ENCODE peak calls at places on chromosomes 7 and 10, in four cellular contexts. R, S, U and B are unnamed samples.
A peak's percentile ranks its signal among the peaks of the same experiment; 100 is the strongest.

GRCh38 chr10:42112331-42113157 is 525.8 kb downstream of the ZNF33B start:
- DNase-seq in R (no peak), S (no peak), U (no peak), B (peak; percentile 48)

GRCh38 chr10:100713049-100713858 is 32.1 kb upstream of the PAX2 start:
- DNase-seq in R (no peak), S (no peak), U (peak; percentile 39), B (no peak)

GRCh38 chr10:97381626-97382025 is 19.5 kb downstream of the RRP12 start:
- DNase-seq in R (no peak), S (no peak), U (no peak), B (no peak)

GRCh38 chr7:18119985-18120384 is 92.3 kb upstream of the PRPS1L1 start:
- DNase-seq in R (no peak), S (no peak), U (no peak), B (no peak)

GRCh38 chr7:102322202-102322715 is 34.0 kb downstream of the SPDYE6 start:
- DNase-seq in R (no peak), S (no peak), U (no peak), B (no peak)

GRCh38 chr7:134140889-134141867 is 14.0 kb downstream of the LRGUK start:
- DNase-seq in R (peak; percentile 91), S (peak; percentile 49), U (peak; percentile 88), B (peak; percentile 83)

GRCh38 chr10:59104186-59104585 is 72.3 kb upstream of the PHYHIPL start:
- DNase-seq in R (no peak), S (no peak), U (no peak), B (no peak)

GRCh38 chr10:8456386-8456785 is 401.9 kb downstream of the GATA3 start:
- DNase-seq in R (no peak), S (no peak), U (no peak), B (no peak)

GRCh38 chr10:102117391-102118159 is 2.6 kb downstream of the LDB1 start:
- DNase-seq in R (peak; percentile 93), S (peak; percentile 47), U (peak; percentile 76), B (peak; percentile 93)

GRCh38 chr10:124524991-124525653 is 63.5 kb downstream of the LHPP start:
- DNase-seq in R (peak; percentile 74), S (no peak), U (no peak), B (peak; percentile 72)

GRCh38 chr10:117594722-117595121 is 52.2 kb downstream of the EMX2 start:
- DNase-seq in R (no peak), S (no peak), U (no peak), B (no peak)

GRCh38 chr10:56346845-56347415 is 14.1 kb downstream of the ZWINT start:
- DNase-seq in R (no peak), S (no peak), U (no peak), B (no peak)

GRCh38 chr7:50217961-50218360 is 86.6 kb upstream of the IKZF1 start:
- DNase-seq in R (no peak), S (no peak), U (no peak), B (no peak)

GRCh38 chr7:353746-354325 is 63.9 kb downstream of the FOXL3 start:
- DNase-seq in R (no peak), S (no peak), U (no peak), B (no peak)

GRCh38 chr10:12579954-12580858 is 230.9 kb downstream of the CAMK1D start:
- DNase-seq in R (no peak), S (no peak), U (peak; percentile 40), B (no peak)

GRCh38 chr7:5597772-5598171 is 174.1 kb upstream of the TNRC18 start:
- DNase-seq in R (no peak), S (no peak), U (peak; percentile 51), B (no peak)

GRCh38 chr10:665579-666091 is 23.8 kb downstream of the DIP2C start:
- DNase-seq in R (peak; percentile 89), S (no peak), U (no peak), B (no peak)

GRCh38 chr10:3527144-3527543 is 257.9 kb downstream of the KLF6 start:
- DNase-seq in R (no peak), S (no peak), U (peak; percentile 62), B (no peak)